ENCODE peak calls at places on chromosomes 13 and 19, in nine cellular contexts. One of them, this sample, is unnamed.

GRCh38 chr19:996051-996838 is 4.0 kb upstream of the GRIN3B start:
- DNase-seq in activated CD4-positive, alpha-beta T cell treated with anti-CD3 and anti-CD28 coated beads, Interleukin-2, amount 10 ng/mL, durations not matched to agents 7 days and 5 days: peak; percentile 70
- DNase-seq in cerebellum: peak; percentile 38
- DNase-seq in left ventricle myocardium inferior: no peak
- DNase-seq in GM12865: peak; percentile 82
- DNase-seq in mucosa of descending colon: peak; percentile 72
- DNase-seq in stimulated activated CD4-positive, alpha-beta T cell treated with anti-CD3 and anti-CD28 coated beads, Interleukin-4, amount 100 ng/mL, for 4 hours: peak; percentile 45
- DNase-seq in stimulated activated CD8-positive, alpha-beta memory T cell treated with anti-CD3 and anti-CD28 coated beads, Interleukin-4, amount 100 ng/mL, for 1 hour: peak; percentile 39
- DNase-seq in right atrium auricular region: no peak
- DNase-seq in this sample: peak; percentile 68

GRCh38 chr13:112580912-112581311 is 7.0 kb downstream of the TUBGCP3 start:
- DNase-seq in right atrium auricular region: no peak
- DNase-seq in mucosa of descending colon: no peak
- DNase-seq in left ventricle myocardium inferior: no peak
- DNase-seq in activated CD4-positive, alpha-beta T cell treated with anti-CD3 and anti-CD28 coated beads, Interleukin-2, amount 10 ng/mL, durations not matched to agents 7 days and 5 days: no peak
- DNase-seq in stimulated activated CD4-positive, alpha-beta T cell treated with anti-CD3 and anti-CD28 coated beads, Interleukin-4, amount 100 ng/mL, for 4 hours: no peak
- DNase-seq in stimulated activated CD8-positive, alpha-beta memory T cell treated with anti-CD3 and anti-CD28 coated beads, Interleukin-4, amount 100 ng/mL, for 1 hour: no peak
- DNase-seq in GM12865: no peak
- DNase-seq in cerebellum: no peak
- DNase-seq in this sample: no peak

GRCh38 chr19:16804176-16804575 is 25.0 kb upstream of the SIN3B start:
- DNase-seq in stimulated activated CD4-positive, alpha-beta T cell treated with anti-CD3 and anti-CD28 coated beads, Interleukin-4, amount 100 ng/mL, for 4 hours: no peak
- DNase-seq in activated CD4-positive, alpha-beta T cell treated with anti-CD3 and anti-CD28 coated beads, Interleukin-2, amount 10 ng/mL, durations not matched to agents 7 days and 5 days: no peak
- DNase-seq in cerebellum: no peak
- DNase-seq in left ventricle myocardium inferior: no peak
- DNase-seq in stimulated activated CD8-positive, alpha-beta memory T cell treated with anti-CD3 and anti-CD28 coated beads, Interleukin-4, amount 100 ng/mL, for 1 hour: no peak
- DNase-seq in GM12865: no peak
- DNase-seq in right atrium auricular region: no peak
- DNase-seq in mucosa of descending colon: no peak
- DNase-seq in this sample: no peak

GRCh38 chr13:106210327-106210726 is 325.1 kb downstream of the EFNB2 start:
- DNase-seq in stimulated activated CD8-positive, alpha-beta memory T cell treated with anti-CD3 and anti-CD28 coated beads, Interleukin-4, amount 100 ng/mL, for 1 hour: no peak
- DNase-seq in activated CD4-positive, alpha-beta T cell treated with anti-CD3 and anti-CD28 coated beads, Interleukin-2, amount 10 ng/mL, durations not matched to agents 7 days and 5 days: no peak
- DNase-seq in right atrium auricular region: no peak
- DNase-seq in left ventricle myocardium inferior: no peak
- DNase-seq in mucosa of descending colon: no peak
- DNase-seq in stimulated activated CD4-positive, alpha-beta T cell treated with anti-CD3 and anti-CD28 coated beads, Interleukin-4, amount 100 ng/mL, for 4 hours: no peak
- DNase-seq in cerebellum: no peak
- DNase-seq in GM12865: no peak
- DNase-seq in this sample: no peak

GRCh38 chr13:52786747-52787146 is 47.1 kb upstream of the CNMD start:
- DNase-seq in mucosa of descending colon: no peak
- DNase-seq in right atrium auricular region: no peak
- DNase-seq in stimulated activated CD8-positive, alpha-beta memory T cell treated with anti-CD3 and anti-CD28 coated beads, Interleukin-4, amount 100 ng/mL, for 1 hour: no peak
- DNase-seq in GM12865: no peak
- DNase-seq in activated CD4-positive, alpha-beta T cell treated with anti-CD3 and anti-CD28 coated beads, Interleukin-2, amount 10 ng/mL, durations not matched to agents 7 days and 5 days: no peak
- DNase-seq in left ventricle myocardium inferior: no peak
- DNase-seq in stimulated activated CD4-positive, alpha-beta T cell treated with anti-CD3 and anti-CD28 coated beads, Interleukin-4, amount 100 ng/mL, for 4 hours: no peak
- DNase-seq in cerebellum: no peak
- DNase-seq in this sample: no peak

GRCh38 chr13:44128522-44128921 is 245.1 kb upstream of the SERP2 start:
- DNase-seq in mucosa of descending colon: no peak
- DNase-seq in activated CD4-positive, alpha-beta T cell treated with anti-CD3 and anti-CD28 coated beads, Interleukin-2, amount 10 ng/mL, durations not matched to agents 7 days and 5 days: no peak
- DNase-seq in stimulated activated CD8-positive, alpha-beta memory T cell treated with anti-CD3 and anti-CD28 coated beads, Interleukin-4, amount 100 ng/mL, for 1 hour: no peak
- DNase-seq in stimulated activated CD4-positive, alpha-beta T cell treated with anti-CD3 and anti-CD28 coated beads, Interleukin-4, amount 100 ng/mL, for 4 hours: no peak
- DNase-seq in left ventricle myocardium inferior: peak; percentile 25
- DNase-seq in right atrium auricular region: peak; percentile 59
- DNase-seq in GM12865: no peak
- DNase-seq in cerebellum: peak; percentile 77
- DNase-seq in this sample: peak; percentile 50

GRCh38 chr13:40064723-40065122 is 409.3 kb downstream of the COG6 start:
- DNase-seq in right atrium auricular region: no peak
- DNase-seq in stimulated activated CD8-positive, alpha-beta memory T cell treated with anti-CD3 and anti-CD28 coated beads, Interleukin-4, amount 100 ng/mL, for 1 hour: no peak
- DNase-seq in mucosa of descending colon: no peak
- DNase-seq in left ventricle myocardium inferior: no peak
- DNase-seq in stimulated activated CD4-positive, alpha-beta T cell treated with anti-CD3 and anti-CD28 coated beads, Interleukin-4, amount 100 ng/mL, for 4 hours: no peak
- DNase-seq in cerebellum: no peak
- DNase-seq in activated CD4-positive, alpha-beta T cell treated with anti-CD3 and anti-CD28 coated beads, Interleukin-2, amount 10 ng/mL, durations not matched to agents 7 days and 5 days: no peak
- DNase-seq in GM12865: no peak
- DNase-seq in this sample: peak; percentile 79

GRCh38 chr19:8487137-8487851 is 15.1 kb downstream of the PRAM1 start:
- DNase-seq in GM12865: peak; percentile 75
- DNase-seq in stimulated activated CD4-positive, alpha-beta T cell treated with anti-CD3 and anti-CD28 coated beads, Interleukin-4, amount 100 ng/mL, for 4 hours: peak; percentile 24
- DNase-seq in mucosa of descending colon: peak; percentile 62
- DNase-seq in activated CD4-positive, alpha-beta T cell treated with anti-CD3 and anti-CD28 coated beads, Interleukin-2, amount 10 ng/mL, durations not matched to agents 7 days and 5 days: peak; percentile 76
- DNase-seq in cerebellum: no peak
- DNase-seq in right atrium auricular region: no peak
- DNase-seq in stimulated activated CD8-positive, alpha-beta memory T cell treated with anti-CD3 and anti-CD28 coated beads, Interleukin-4, amount 100 ng/mL, for 1 hour: no peak
- DNase-seq in left ventricle myocardium inferior: no peak
- DNase-seq in this sample: no peak